ENCODE peak calls at places on chromosome 6, in seven cellular contexts. Z is AG04449, J is fibroblast of pulmonary artery, U is cardiac muscle cell, M is esophagus squamous epithelium, Y is GM12864, S is lower lobe of right lung. O is an unnamed sample.

GRCh38 chr6:215335-216034 is 76.8 kb upstream of the DUSP22 start:
- DNase-seq in U (no peak), J (no peak), Y (no peak), S (peak; percentile 54), Z (no peak), M (no peak), O (peak; percentile 57)

GRCh38 chr6:52574709-52575489 is 2.0 kb downstream of the TRAM2 start:
- DNase-seq in U (no peak), Y (peak; percentile 35), S (peak; percentile 57), Z (no peak), M (no peak), J (peak; percentile 36), O (peak; percentile 79)

GRCh38 chr6:146829792-146830565 is 231.2 kb downstream of the ADGB start:
- DNase-seq in M (no peak), Z (no peak), J (no peak), Y (no peak), S (no peak), U (no peak), O (no peak)

GRCh38 chr6:162260024-162260423 is 467.5 kb downstream of the PRKN start:
- DNase-seq in J (no peak), Y (no peak), Z (no peak), U (no peak), M (no peak), S (no peak), O (no peak)

GRCh38 chr6:8065519-8065911 is 1.3 kb upstream of the BLOC1S5 start:
- DNase-seq in M (no peak), J (no peak), Z (no peak), Y (peak; percentile 59), U (no peak), S (no peak), O (peak; percentile 65)

GRCh38 chr6:5287205-5287965 is 26.1 kb downstream of the FARS2 start:
- DNase-seq in Y (no peak), U (peak; percentile 70), Z (peak; percentile 40), J (peak; percentile 69), S (no peak), M (no peak), O (peak; percentile 40)

GRCh38 chr6:170583736-170584180 is 679 bp downstream of the PDCD2 start:
- DNase-seq in M (no peak), S (no peak), Y (no peak), Z (no peak), U (no peak), J (peak; percentile 10), O (no peak)

GRCh38 chr6:53734473-53735299 is 60.1 kb upstream of the LRRC1 start:
- DNase-seq in Z (peak; percentile 64), U (peak; percentile 58), M (no peak), Y (peak; percentile 18), J (peak; percentile 67), S (peak; percentile 52), O (peak; percentile 32)

GRCh38 chr6:93319304-93319703 is 100.1 kb downstream of the EPHA7 start:
- DNase-seq in M (no peak), Z (no peak), Y (no peak), J (no peak), S (no peak), U (no peak), O (no peak)

GRCh38 chr6:54754406-54754805 is 92.2 kb upstream of the FAM83B start:
- DNase-seq in M (no peak), J (no peak), U (no peak), Y (no peak), S (no peak), Z (no peak), O (no peak)

GRCh38 chr6:156933201-156934053 is 156.2 kb downstream of the ARID1B start:
- DNase-seq in Y (no peak), M (no peak), U (no peak), Z (no peak), S (peak; percentile 67), J (no peak), O (no peak)

GRCh38 chr6:43992126-43992663 is 135.1 kb downstream of the MRPL14 start:
- DNase-seq in Y (no peak), S (peak; percentile 4), J (no peak), M (no peak), Z (no peak), U (no peak), O (no peak)

GRCh38 chr6:124881898-124882579 is 80.2 kb upstream of the RNF217 start:
- DNase-seq in M (no peak), Y (no peak), U (peak; percentile 75), J (peak; percentile 72), S (no peak), Z (no peak), O (no peak)

GRCh38 chr6:24321538-24322162 is 36.2 kb downstream of the DCDC2 start:
- DNase-seq in M (no peak), U (peak; percentile 74), Z (no peak), Y (no peak), J (peak; percentile 86), S (no peak), O (no peak)

GRCh38 chr6:113182370-113183141 is 674.6 kb upstream of the MARCKS start:
- DNase-seq in M (no peak), Z (peak; percentile 53), J (peak; percentile 83), S (no peak), U (peak; percentile 82), Y (no peak), O (no peak)

GRCh38 chr6:36997811-36998722 is 7.4 kb upstream of the FGD2 start:
- DNase-seq in S (peak; percentile 75), Z (no peak), J (no peak), Y (no peak), U (no peak), M (no peak), O (no peak)

GRCh38 chr6:14488185-14488584 is 370.6 kb downstream of the CD83 start:
- DNase-seq in U (no peak), J (no peak), Y (no peak), Z (no peak), M (no peak), S (no peak), O (no peak)

DNA sequence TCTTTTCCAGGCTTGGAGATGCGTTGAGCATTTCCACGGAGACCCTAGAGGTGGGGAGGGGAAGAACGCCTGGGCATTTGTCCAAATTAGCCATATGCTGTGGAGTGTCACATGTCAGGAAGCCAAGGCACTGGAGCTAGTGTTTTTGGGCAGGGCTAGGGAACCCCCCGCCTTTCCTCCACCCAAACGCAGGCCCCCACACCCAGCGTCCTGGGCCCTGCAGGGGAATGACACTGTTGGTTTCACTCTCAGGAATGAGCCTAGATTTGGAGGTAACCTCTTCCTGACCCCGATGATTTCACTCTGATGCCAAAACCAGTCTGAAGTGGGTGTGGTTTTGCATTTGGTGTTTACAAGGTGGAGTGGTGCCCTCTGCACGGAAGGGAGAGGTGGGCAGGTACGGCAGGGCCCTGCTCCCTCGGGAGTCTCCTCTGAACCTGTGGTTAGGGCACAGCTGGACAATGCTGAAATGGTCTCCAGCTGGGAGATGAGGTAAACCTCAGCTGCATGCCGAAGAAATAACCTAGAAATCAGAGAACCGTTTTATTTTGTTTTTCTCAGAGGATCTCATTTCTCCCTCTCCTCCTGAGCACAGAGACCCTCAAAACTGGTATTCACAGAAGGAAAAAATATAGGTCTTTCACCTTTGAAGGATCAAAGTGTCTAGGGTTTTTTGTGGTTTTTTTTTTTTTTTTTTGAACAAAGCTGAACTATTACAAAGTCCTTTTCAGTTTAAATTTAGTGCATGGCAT is 29.6 kb downstream of the MTHFD1L start:
- DNase-seq in Y (peak; percentile 57), J (no peak), S (no peak), M (no peak), Z (no peak), U (peak; percentile 50), O (peak; percentile 87)
- TF ChIP-seq CTCF in Y (no peak), J (peak; percentile 9), S (no peak), M (no peak), Z (no peak), U (no peak), O (no peak)

DNA sequence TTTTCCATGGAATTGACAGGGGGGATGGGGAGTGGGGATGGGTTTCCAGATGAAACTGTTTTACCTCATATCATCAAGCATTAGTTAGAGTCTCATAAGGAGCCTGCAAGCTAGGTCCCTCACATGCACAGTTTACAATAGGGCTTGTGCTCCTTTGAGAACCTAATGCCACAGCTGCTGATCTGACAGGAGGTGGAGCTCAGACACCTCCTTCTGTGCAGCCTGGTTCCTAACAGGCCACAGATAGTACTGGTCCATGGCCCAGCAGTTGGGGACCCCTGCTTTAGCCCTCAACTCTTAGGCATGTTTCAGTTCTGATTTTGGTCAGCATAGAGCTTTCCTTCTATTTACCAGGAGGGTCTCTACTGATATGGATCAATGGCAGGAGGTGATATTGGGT is 251.6 kb downstream of the LAMA2 start:
- DNase-seq in Y (no peak), S (no peak), U (peak; percentile 55), M (no peak), J (peak; percentile 68), Z (no peak), O (no peak)
- H3K4me3 ChIP-seq in Y (no peak overlapping the region), S (no peak overlapping the region), U (no peak overlapping the region), M (no peak overlapping the region), J (no peak overlapping the region), Z (no peak overlapping the region), O (no peak overlapping the region)

DNA sequence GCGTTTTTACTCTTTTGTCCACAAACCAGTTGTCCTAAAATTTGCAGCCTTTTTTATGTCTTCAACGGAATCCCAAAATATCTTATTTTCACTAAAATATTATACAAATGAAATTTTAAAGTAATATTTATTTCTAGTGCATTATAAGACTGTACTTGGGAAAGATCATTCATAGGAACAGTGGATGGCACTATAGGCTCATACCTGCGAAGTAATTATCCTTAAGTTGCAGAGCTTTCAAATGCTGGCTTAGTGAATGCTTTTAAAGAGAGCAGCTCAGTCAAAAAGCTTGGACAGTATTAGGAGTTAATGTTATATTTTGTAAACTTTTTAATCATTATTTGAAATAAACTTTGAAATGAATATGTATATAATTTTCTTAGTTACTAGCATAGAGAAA is 254.9 kb downstream of the CDKAL1 start:
- DNase-seq in S (no peak), Y (no peak), Z (no peak), J (peak; percentile 64), U (peak; percentile 60), M (no peak), O (no peak)
- TF ChIP-seq CTCF in S (no peak), Y (no peak), Z (no peak), J (peak; percentile 6), U (no peak), M (no peak), O (no peak)

GRCh38 chr6:168078943-168079405 is at the start of gene FRMD1:
- DNase-seq in S (no peak), Z (no peak), J (no peak), M (no peak), U (no peak), Y (no peak), O (no peak)
- H3K4me3 ChIP-seq in S (no peak within 1 kb of the TSS), Z (no peak within 1 kb of the TSS), J (no peak within 1 kb of the TSS), M (no peak within 1 kb of the TSS), U (no peak within 1 kb of the TSS), Y (no peak within 1 kb of the TSS), O (no peak within 1 kb of the TSS)

GRCh38 chr6:158661156-158661555 is 11.3 kb downstream of the SYTL3 start:
- DNase-seq in J (no peak), Y (no peak), S (no peak), Z (no peak), M (no peak), U (no peak), O (no peak)
- TF ChIP-seq CTCF in J (no peak), Y (peak; percentile 11), S (peak; percentile 7), Z (no peak), M (no peak), U (no peak), O (no peak)

GRCh38 chr6:11448038-11448437 is 89.5 kb upstream of the TMEM170B start:
- DNase-seq in S (no peak), M (no peak), Z (no peak), Y (no peak), J (no peak), U (no peak), O (no peak)
- H3K4me3 ChIP-seq in S (no peak overlapping the region), M (no peak overlapping the region), Z (no peak overlapping the region), Y (no peak overlapping the region), J (no peak overlapping the region), U (no peak overlapping the region), O (no peak overlapping the region)

GRCh38 chr6:12504325-12504966 is 212.1 kb upstream of the PHACTR1 start:
- DNase-seq in J (peak; percentile 23), U (no peak), M (no peak), S (no peak), Z (no peak), Y (peak; percentile 25), O (peak; percentile 67)
- TF ChIP-seq CTCF in J (peak; percentile 47), U (peak; percentile 41), M (peak; percentile 24), S (peak; percentile 43), Z (peak; percentile 37), Y (peak; percentile 82), O (peak; percentile 61)